ENCODE peak calls at places on chromosome 2, in four cellular contexts. One of them, this sample, is unnamed.

GRCh38 chr2:231597627-231598026 is 5.0 kb downstream of the TEX44 start:
- DNase-seq in ELF-1: no peak
- DNase-seq in stimulated activated CD4-positive, alpha-beta T cell treated with anti-CD3 and anti-CD28 coated beads, Interleukin-2, amount 100 ng/mL, for 48 hours: no peak
- DNase-seq in GM12865: no peak
- DNase-seq in this sample: no peak

GRCh38 chr2:235328991-235329390 is 164.9 kb upstream of the AGAP1 start:
- DNase-seq in ELF-1: no peak
- DNase-seq in stimulated activated CD4-positive, alpha-beta T cell treated with anti-CD3 and anti-CD28 coated beads, Interleukin-2, amount 100 ng/mL, for 48 hours: no peak
- DNase-seq in GM12865: no peak
- DNase-seq in this sample: no peak

GRCh38 chr2:101981484-101981883 is 10.3 kb upstream of the IL1R2 start:
- DNase-seq in ELF-1: no peak
- DNase-seq in stimulated activated CD4-positive, alpha-beta T cell treated with anti-CD3 and anti-CD28 coated beads, Interleukin-2, amount 100 ng/mL, for 48 hours: no peak
- DNase-seq in GM12865: no peak
- DNase-seq in this sample: no peak

GRCh38 chr2:25250331-25251031 is 82.1 kb upstream of the POMC start:
- DNase-seq in ELF-1: peak
- DNase-seq in stimulated activated CD4-positive, alpha-beta T cell treated with anti-CD3 and anti-CD28 coated beads, Interleukin-2, amount 100 ng/mL, for 48 hours: no peak
- DNase-seq in GM12865: no peak
- DNase-seq in this sample: no peak

GRCh38 chr2:216119986-216120385 is 10.8 kb downstream of the XRCC5 start:
- DNase-seq in ELF-1: no peak
- DNase-seq in stimulated activated CD4-positive, alpha-beta T cell treated with anti-CD3 and anti-CD28 coated beads, Interleukin-2, amount 100 ng/mL, for 48 hours: no peak
- DNase-seq in GM12865: no peak
- DNase-seq in this sample: no peak

GRCh38 chr2:185433824-185434223 is 304.8 kb upstream of the FSIP2 start:
- DNase-seq in ELF-1: no peak
- DNase-seq in stimulated activated CD4-positive, alpha-beta T cell treated with anti-CD3 and anti-CD28 coated beads, Interleukin-2, amount 100 ng/mL, for 48 hours: no peak
- DNase-seq in GM12865: no peak
- DNase-seq in this sample: no peak

GRCh38 chr2:17196380-17196779 is 321.9 kb downstream of the RAD51AP2 start:
- DNase-seq in ELF-1: no peak
- DNase-seq in stimulated activated CD4-positive, alpha-beta T cell treated with anti-CD3 and anti-CD28 coated beads, Interleukin-2, amount 100 ng/mL, for 48 hours: no peak
- DNase-seq in GM12865: no peak
- DNase-seq in this sample: no peak

GRCh38 chr2:28552045-28552823 is 56.4 kb downstream of the PLB1 start:
- DNase-seq in ELF-1: no peak
- DNase-seq in stimulated activated CD4-positive, alpha-beta T cell treated with anti-CD3 and anti-CD28 coated beads, Interleukin-2, amount 100 ng/mL, for 48 hours: no peak
- DNase-seq in GM12865: no peak
- DNase-seq in this sample: no peak

GRCh38 chr2:102664439-102665042 is 45.2 kb downstream of the SLC9A2 start:
- DNase-seq in ELF-1: no peak
- DNase-seq in stimulated activated CD4-positive, alpha-beta T cell treated with anti-CD3 and anti-CD28 coated beads, Interleukin-2, amount 100 ng/mL, for 48 hours: peak
- DNase-seq in GM12865: peak
- DNase-seq in this sample: no peak

GRCh38 chr2:127084611-127085031 is 22.3 kb downstream of the BIN1 start:
- DNase-seq in ELF-1: no peak
- DNase-seq in stimulated activated CD4-positive, alpha-beta T cell treated with anti-CD3 and anti-CD28 coated beads, Interleukin-2, amount 100 ng/mL, for 48 hours: peak
- DNase-seq in GM12865: no peak
- DNase-seq in this sample: no peak

This sample was measured in C1 segment of cervical spinal cord.